ENCODE peak calls at places on chromosome 6, in six cellular contexts. T, C, X, M, D and V are unnamed samples.

GRCh38 chr6:56911847-56912246 is 43.1 kb upstream of the BEND6 start:
- DNase-seq in M (peak), X (no peak), T (no peak), D (peak), C (no peak), V (peak)

GRCh38 chr6:169085466-169085865 is 168.2 kb downstream of the THBS2 start:
- DNase-seq in D (no peak), M (no peak), T (no peak), C (no peak), X (no peak), V (no peak)

GRCh38 chr6:51892750-51893149 is 194.7 kb downstream of the PKHD1 start:
- DNase-seq in M (no peak), X (no peak), C (no peak), T (no peak), D (no peak), V (no peak)

GRCh38 chr6:116271309-116271708 is 8.4 kb downstream of the TSPYL1 start:
- DNase-seq in X (no peak), T (no peak), M (no peak), D (no peak), C (no peak), V (no peak)

GRCh38 chr6:122408697-122409458 is 9.4 kb downstream of the HSF2 start:
- DNase-seq in D (no peak), X (no peak), C (no peak), T (no peak), M (no peak), V (no peak)

GRCh38 chr6:138421608-138422007 is 17.6 kb downstream of the HEBP2 start:
- DNase-seq in M (no peak), T (no peak), X (no peak), D (no peak), C (no peak), V (no peak)

GRCh38 chr6:109701201-109701600 is 10.1 kb downstream of the FIG4 start:
- DNase-seq in C (no peak), X (no peak), M (no peak), T (no peak), D (no peak), V (no peak)

GRCh38 chr6:82144007-82144851 is 103.3 kb downstream of the IBTK start:
- DNase-seq in D (peak), T (peak), X (no peak), C (peak), M (peak), V (peak)

GRCh38 chr6:156028310-156029131 is 572.9 kb upstream of the NOX3 start:
- DNase-seq in D (no peak), T (no peak), M (peak), X (no peak), C (no peak), V (no peak)

GRCh38 chr6:108454356-108454755 is 106.4 kb upstream of the FOXO3 start:
- DNase-seq in D (no peak), T (no peak), X (no peak), C (no peak), M (no peak), V (no peak)

GRCh38 chr6:163709693-163710092 is 295.2 kb downstream of the QKI start:
- DNase-seq in D (no peak), X (no peak), C (no peak), T (no peak), M (no peak), V (no peak)

GRCh38 chr6:64807785-64808184 is 899.2 kb downstream of the EYS start:
- DNase-seq in C (no peak), M (no peak), X (no peak), T (no peak), D (no peak), V (no peak)
- H3K4me3 ChIP-seq in C (no peak), M (no peak), X (no peak), T (no peak), D (no peak), V (no peak)

DNA sequence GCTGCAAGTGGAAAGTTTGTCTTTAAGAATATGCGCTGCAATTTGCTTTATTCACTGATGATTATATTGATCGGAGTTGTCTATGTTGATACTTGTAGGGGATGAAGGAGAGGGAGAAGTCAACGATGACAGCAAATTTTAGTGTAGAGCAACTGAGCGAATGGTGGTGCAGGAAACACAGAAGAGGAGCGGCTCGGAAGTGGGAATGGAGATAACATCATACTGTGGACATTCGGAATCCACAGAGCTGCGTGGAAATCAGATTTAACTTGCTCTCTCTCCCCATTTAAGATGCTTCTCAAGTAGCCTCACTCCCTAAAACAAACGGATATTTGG is 722 bp upstream of the TMEM14B start:
- DNase-seq in X (no peak), C (no peak), T (no peak), D (no peak), M (no peak), V (no peak)
- H3K4me3 ChIP-seq in X (peak), C (peak), T (peak), D (peak), M (peak), V (peak)

GRCh38 chr6:110776413-110776812 is 38.9 kb downstream of the CDK19 start:
- DNase-seq in D (no peak), C (no peak), M (no peak), T (no peak), X (no peak), V (no peak)
- H3K4me3 ChIP-seq in D (no peak), C (no peak), M (no peak), T (no peak), X (no peak), V (no peak)

GRCh38 chr6:166864333-166864732 is 92.0 kb downstream of the RNASET2 start:
- DNase-seq in D (no peak), X (no peak), C (no peak), M (no peak), T (no peak), V (no peak)

GRCh38 chr6:166861961-166862286 is 94.4 kb downstream of the RNASET2 start:
- DNase-seq in D (no peak), T (no peak), X (no peak), C (no peak), M (no peak), V (no peak)

GRCh38 chr6:166862287-166862977 is 93.9 kb downstream of the RNASET2 start:
- DNase-seq in D (no peak), M (no peak), C (no peak), T (no peak), X (peak), V (no peak)

GRCh38 chr6:166861304-166861703 is 95.0 kb downstream of the RNASET2 start:
- DNase-seq in D (no peak), M (no peak), T (no peak), C (no peak), X (no peak), V (no peak)

DNA sequence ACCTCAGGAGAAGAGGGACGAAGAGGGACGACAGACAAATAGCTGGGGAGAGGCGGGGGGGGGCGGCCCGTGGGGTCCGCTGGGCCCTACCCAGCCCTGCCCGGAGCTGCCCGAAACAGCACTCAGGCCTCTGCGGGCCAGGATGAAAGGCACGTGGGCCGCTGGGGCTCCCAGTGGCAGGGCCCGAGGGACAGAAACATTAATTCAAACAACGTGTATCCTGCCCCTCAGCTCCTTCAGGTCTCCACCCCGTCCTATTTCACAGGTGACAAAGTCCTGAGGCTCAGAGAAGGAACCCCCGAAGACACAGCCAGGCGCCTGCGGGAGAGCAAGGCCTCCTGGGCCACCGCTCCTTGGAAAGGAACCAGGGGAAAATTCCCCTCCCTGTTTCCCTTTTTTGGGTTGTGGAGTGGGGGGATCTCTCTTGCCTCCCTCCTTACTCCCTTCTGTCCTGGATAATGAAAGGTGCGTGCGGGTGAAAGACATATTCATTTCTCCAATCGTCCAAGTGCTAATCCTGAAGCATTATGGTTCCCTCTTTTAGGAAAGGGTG is 93.3 kb downstream of the RNASET2 start:
- DNase-seq in D (no peak), X (no peak), C (no peak), T (no peak), M (no peak), V (no peak)
- H3K4me3 ChIP-seq in D (peak), X (no peak), C (peak), T (peak), M (no peak), V (peak)

GRCh38 chr6:157186785-157187181 is 136.5 kb downstream of the TMEM242 start:
- DNase-seq in D (no peak), M (no peak), T (no peak), X (no peak), C (no peak), V (no peak)
- H3K4me3 ChIP-seq in D (no peak), M (no peak), T (no peak), X (no peak), C (no peak), V (no peak)

GRCh38 chr6:142845624-142846458 is 99.1 kb downstream of the HIVEP2 start:
- DNase-seq in C (peak), T (peak), M (peak), D (no peak), X (peak), V (peak)

GRCh38 chr6:142845143-142845571 is 99.8 kb downstream of the HIVEP2 start:
- DNase-seq in M (no peak), T (no peak), C (no peak), D (no peak), X (no peak), V (no peak)

GRCh38 chr6:142846883-142847287 is 98.1 kb downstream of the HIVEP2 start:
- DNase-seq in T (peak), C (peak), M (peak), D (peak), X (no peak), V (peak)

GRCh38 chr6:142848156-142848555 is 96.8 kb downstream of the HIVEP2 start:
- DNase-seq in D (no peak), X (no peak), M (no peak), C (no peak), T (no peak), V (no peak)

DNA sequence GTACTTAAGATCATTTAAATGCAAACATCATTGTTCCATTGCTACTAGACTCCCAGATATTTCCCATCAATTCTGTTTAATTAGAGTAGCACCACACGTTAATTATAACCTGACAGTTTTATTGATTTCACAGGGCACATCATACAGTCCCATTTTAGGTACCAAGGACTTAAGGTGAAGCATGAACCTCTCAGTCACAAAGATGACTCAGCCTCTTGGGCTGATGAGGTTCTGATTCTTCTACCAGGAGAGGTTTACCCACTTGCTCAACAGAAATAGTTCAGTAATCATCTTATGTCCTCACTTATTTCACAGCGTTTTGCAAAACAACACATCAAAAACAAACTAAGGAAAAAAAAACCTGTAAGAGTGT is 98.5 kb downstream of the HIVEP2 start:
- DNase-seq in M (no peak), D (no peak), C (no peak), T (peak), X (no peak), V (peak)
- H3K4me3 ChIP-seq in M (no peak), D (no peak), C (no peak), T (no peak), X (no peak), V (no peak)

DNA sequence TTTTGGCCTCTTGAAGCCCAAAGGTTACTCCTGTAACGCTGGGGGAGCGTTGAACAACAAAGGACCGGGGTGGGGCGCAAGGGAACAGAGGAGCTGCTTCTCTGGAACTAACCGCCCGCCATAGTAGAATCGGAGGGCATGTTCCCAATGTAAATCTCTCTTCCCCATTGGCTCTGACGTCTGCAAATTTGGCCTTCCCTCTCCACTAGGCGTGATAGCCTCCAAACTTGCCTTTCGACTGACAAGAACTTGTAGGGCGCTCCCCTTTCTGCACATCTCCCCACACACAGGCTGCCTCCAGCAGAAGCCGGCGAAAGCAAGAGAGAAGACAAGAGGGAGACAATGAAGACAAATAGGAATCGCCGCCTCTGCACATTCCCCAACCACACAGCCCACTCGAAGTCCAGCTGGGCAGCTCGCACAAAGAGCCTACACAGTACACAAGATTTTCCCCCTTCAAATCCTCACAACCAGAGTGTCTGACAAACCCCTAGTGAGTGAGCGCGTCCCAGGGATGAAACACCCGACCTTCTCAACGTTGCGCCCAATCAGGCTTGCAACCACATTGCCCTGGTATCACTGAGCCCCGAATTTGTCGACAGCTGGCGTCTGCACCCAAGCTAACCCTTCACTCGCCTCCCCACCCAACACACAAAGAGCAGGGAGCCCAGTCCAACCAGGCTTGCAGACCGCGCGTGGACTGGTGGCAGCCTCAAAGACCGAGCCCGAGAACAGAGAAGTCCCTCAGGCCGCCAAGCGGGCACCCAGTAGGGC is 1.5 kb upstream of the COL12A1 start:
- DNase-seq in M (no peak), C (peak), D (no peak), X (no peak), T (no peak), V (no peak)
- H3K4me3 ChIP-seq in M (peak), C (peak), D (peak), X (no peak), T (no peak), V (peak)

GRCh38 chr6:43172127-43173007 is 1.3 kb downstream of the SRF start:
- DNase-seq in M (no peak), X (peak), C (peak), T (no peak), D (no peak), V (no peak)

GRCh38 chr6:43174263-43175112 is 3.4 kb downstream of the SRF start:
- DNase-seq in M (peak), X (peak), C (peak), D (peak), T (peak), V (peak)

GRCh38 chr6:43173496-43174262 is 2.6 kb downstream of the SRF start:
- DNase-seq in D (no peak), T (no peak), M (no peak), X (no peak), C (no peak), V (no peak)

GRCh38 chr6:43170452-43171283 is at the start of gene SRF:
- DNase-seq in X (peak), T (peak), D (peak), C (peak), M (peak), V (peak)

DNA sequence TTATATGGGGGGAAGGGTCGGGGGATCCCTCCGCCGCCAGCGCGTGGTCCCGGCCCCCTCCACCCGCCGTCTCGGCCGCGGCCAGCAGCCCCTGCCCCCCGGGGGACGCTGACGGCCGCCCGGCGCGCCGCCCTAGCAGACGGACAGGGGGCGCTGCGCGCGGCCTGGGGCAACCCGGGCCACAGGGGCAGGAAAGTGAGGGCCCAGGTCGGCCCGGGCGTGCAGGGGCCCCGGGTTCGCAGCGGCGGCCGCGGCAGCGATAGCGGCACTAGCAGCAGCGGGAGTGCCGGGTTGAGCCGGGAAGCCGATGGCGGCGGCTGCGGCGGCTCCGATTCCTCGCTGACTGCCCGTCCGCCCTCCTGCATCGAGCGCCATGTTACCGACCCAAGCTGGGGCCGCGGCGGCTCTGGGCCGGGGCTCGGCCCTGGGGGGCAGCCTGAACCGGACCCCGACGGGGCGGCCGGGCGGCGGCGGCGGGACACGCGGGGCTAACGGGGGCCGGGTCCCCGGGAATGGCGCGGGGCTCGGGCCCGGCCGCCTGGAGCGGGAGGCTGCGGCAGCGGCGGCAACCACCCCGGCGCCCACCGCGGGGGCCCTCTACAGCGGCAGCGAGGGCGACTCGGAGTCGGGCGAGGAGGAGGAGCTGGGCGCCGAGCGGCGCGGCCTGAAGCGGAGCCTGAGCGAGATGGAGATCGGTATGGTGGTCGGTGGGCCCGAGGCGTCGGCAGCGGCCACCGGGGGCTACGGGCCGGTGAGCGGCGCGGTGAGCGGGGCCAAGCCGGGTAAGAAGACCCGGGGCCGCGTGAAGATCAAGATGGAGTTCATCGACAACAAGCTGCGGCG is 436 bp downstream of the SRF start:
- DNase-seq in D (no peak), M (no peak), X (no peak), C (no peak), T (no peak), V (no peak)
- H3K4me3 ChIP-seq in D (peak), M (peak), X (peak), C (peak), T (peak), V (peak)

GRCh38 chr6:14144678-14145113 is 27.1 kb downstream of the CD83 start:
- DNase-seq in T (no peak), D (peak), M (no peak), X (peak), C (peak), V (no peak)

GRCh38 chr6:14148471-14148870 is 30.9 kb downstream of the CD83 start:
- DNase-seq in C (no peak), M (no peak), X (no peak), T (no peak), D (no peak), V (no peak)

GRCh38 chr6:14147891-14148290 is 30.3 kb downstream of the CD83 start:
- DNase-seq in T (no peak), C (no peak), D (no peak), M (no peak), X (no peak), V (no peak)

GRCh38 chr6:14149053-14149746 is 31.6 kb downstream of the CD83 start:
- DNase-seq in T (no peak), X (no peak), C (no peak), M (no peak), D (no peak), V (no peak)

GRCh38 chr6:14146459-14147096 is 29.0 kb downstream of the CD83 start:
- DNase-seq in T (no peak), M (no peak), C (no peak), X (no peak), D (no peak), V (no peak)
- H3K4me3 ChIP-seq in T (no peak), M (no peak), C (no peak), X (no peak), D (no peak), V (no peak)